ENCODE peak calls at places on chromosomes 7 and 10, in seven cellular contexts. J is colonic mucosa; D is naive thymus-derived CD8-positive, alpha-beta T cell; R is effector memory CD4-positive, alpha-beta T cell; Z is activated CD4-positive, CD25-positive, alpha-beta regulatory T cell; B is astrocyte of the spinal cord; M is mucosa of descending colon. C is an unnamed sample.

GRCh38 chr10:3622427-3622826 is 162.6 kb downstream of the KLF6 start:
- DNase-seq in D (no peak), M (no peak), B (no peak), R (no peak), J (no peak), Z (no peak), C (no peak)

GRCh38 chr10:75356484-75356883 is 45.1 kb downstream of the ZNF503 start:
- DNase-seq in J (no peak), M (no peak), D (no peak), B (no peak), Z (no peak), R (no peak), C (no peak)

GRCh38 chr10:119654540-119654939 is 3.4 kb downstream of the BAG3 start:
- DNase-seq in M (peak; percentile 61), Z (no peak), B (no peak), R (no peak), D (no peak), J (peak; percentile 83), C (no peak)

GRCh38 chr7:43560742-43561330 is 22.1 kb upstream of the STK17A start:
- DNase-seq in R (no peak), Z (no peak), D (no peak), B (no peak), J (no peak), M (no peak), C (no peak)

GRCh38 chr7:1553513-1554210 is 2.3 kb downstream of the TMEM184A start:
- DNase-seq in B (no peak), M (no peak), J (no peak), R (no peak), D (no peak), Z (no peak), C (no peak)

GRCh38 chr10:110932505-110933180 is 13.2 kb downstream of the SHOC2 start:
- DNase-seq in Z (no peak), B (no peak), R (no peak), M (no peak), J (no peak), D (no peak), C (no peak)

GRCh38 chr10:21402606-21403083 is 122.8 kb downstream of the SKIDA1 start:
- DNase-seq in M (no peak), D (no peak), Z (no peak), J (no peak), B (peak; percentile 53), R (no peak), C (no peak)

GRCh38 chr10:74097776-74098175 is 52.9 kb downstream of the AP3M1 start:
- DNase-seq in R (no peak), D (no peak), B (no peak), Z (no peak), J (no peak), M (no peak), C (no peak)

GRCh38 chr7:79304711-79305110 is 148.8 kb downstream of the MAGI2 start:
- DNase-seq in Z (no peak), D (no peak), B (no peak), R (no peak), M (no peak), J (no peak), C (no peak)

GRCh38 chr7:102306916-102307677 is 20.4 kb downstream of the SH2B2 start:
- DNase-seq in J (peak; percentile 80), D (no peak), Z (no peak), R (no peak), M (peak; percentile 87), B (peak; percentile 50), C (no peak)

GRCh38 chr7:17523813-17524741 is 225.6 kb downstream of the AHR start:
- DNase-seq in B (peak; percentile 87), R (no peak), M (peak; percentile 22), Z (no peak), J (peak; percentile 46), D (no peak), C (no peak)

GRCh38 chr10:21603721-21604120 is 69.7 kb downstream of the MLLT10 start:
- DNase-seq in B (no peak), Z (no peak), J (no peak), D (no peak), R (no peak), M (no peak), C (no peak)

GRCh38 chr7:121624922-121625321 is 228.8 kb upstream of the FAM3C start:
- DNase-seq in D (no peak), R (no peak), Z (no peak), M (no peak), J (no peak), B (peak; percentile 57), C (no peak)

GRCh38 chr10:95177429-95177828 is 16.6 kb upstream of the ACSM6 start:
- DNase-seq in M (no peak), J (no peak), B (no peak), R (no peak), D (no peak), Z (no peak), C (no peak)

GRCh38 chr7:71694678-71695077 is 562.7 kb downstream of the GALNT17 start:
- DNase-seq in D (no peak), B (no peak), R (no peak), M (no peak), Z (no peak), J (no peak), C (no peak)

GRCh38 chr7:92588561-92588960 is 1.6 kb downstream of the FAM133B start:
- DNase-seq in R (no peak), J (no peak), B (no peak), M (no peak), D (no peak), Z (no peak), C (no peak)

GRCh38 chr7:16753102-16753931 is at the start of gene TSPAN13:
- DNase-seq in R (peak; percentile 16), M (peak; percentile 92), J (peak; percentile 96), D (peak; percentile 7), B (peak; percentile 73), Z (no peak), C (peak; percentile 54)

GRCh38 chr10:116694927-116695268 is 47.5 kb downstream of the HSPA12A start:
- DNase-seq in J (no peak), D (no peak), M (no peak), R (no peak), Z (no peak), B (no peak), C (no peak)

GRCh38 chr7:7554021-7554432 is 12.7 kb upstream of the MIOS start:
- DNase-seq in M (no peak), B (peak; percentile 86), J (no peak), R (no peak), D (no peak), Z (no peak), C (no peak)

GRCh38 chr7:6158424-6159096 is 113.9 kb downstream of the CYTH3 start:
- DNase-seq in Z (no peak), J (no peak), R (no peak), M (no peak), D (no peak), B (no peak), C (no peak)

GRCh38 chr7:100837099-100837836 is 9.9 kb upstream of the EPHB4 start:
- DNase-seq in Z (peak; percentile 60), M (peak; percentile 91), R (peak; percentile 56), J (peak; percentile 91), D (peak; percentile 56), B (peak; percentile 93), C (no peak)

GRCh38 chr10:63468947-63469346 is 3.2 kb upstream of the JMJD1C start:
- DNase-seq in R (no peak), B (no peak), J (no peak), Z (no peak), M (no peak), D (no peak), C (no peak)

GRCh38 chr10:130037169-130037661 is 73.1 kb upstream of the EBF3 start:
- DNase-seq in D (no peak), B (no peak), Z (no peak), J (peak; percentile 15), M (no peak), R (no peak), C (no peak)

GRCh38 chr10:125299476-125299875 is 139.1 kb upstream of the CTBP2 start:
- DNase-seq in D (no peak), R (no peak), J (no peak), B (no peak), M (peak; percentile 6), Z (no peak), C (no peak)

GRCh38 chr10:117186832-117187615 is 10.3 kb upstream of the KCNK18 start:
- DNase-seq in R (no peak), Z (no peak), J (no peak), D (no peak), B (no peak), M (no peak), C (no peak)

GRCh38 chr7:120732256-120732655 is 125.7 kb downstream of the TSPAN12 start:
- DNase-seq in J (no peak), D (no peak), R (no peak), B (no peak), M (no peak), Z (no peak), C (no peak)

GRCh38 chr7:40437936-40438634 is 303.3 kb downstream of the SUGCT start:
- DNase-seq in B (peak; percentile 31), Z (no peak), D (no peak), M (no peak), R (no peak), J (no peak), C (no peak)

GRCh38 chr7:148060724-148061123 is 529.8 kb upstream of the C7orf33 start:
- DNase-seq in M (no peak), J (no peak), Z (no peak), B (no peak), D (no peak), R (no peak), C (no peak)

GRCh38 chr7:68414631-68415425 is 1183.4 kb upstream of the AUTS2 start:
- DNase-seq in J (no peak), Z (no peak), R (no peak), B (no peak), D (no peak), M (no peak), C (no peak)

GRCh38 chr7:30931161-30931926 is 19.7 kb downstream of the AQP1 start:
- DNase-seq in J (peak; percentile 15), D (no peak), Z (no peak), M (no peak), B (no peak), R (no peak), C (peak; percentile 8)

C was measured in D721Med.